ENCODE peak calls at places on chromosomes 3 and 15, in six cellular contexts. One of them, this sample, is unnamed.

GRCh38 chr3:111936191-111936841 is 42.5 kb upstream of the ABHD10 start:
- DNase-seq in GM12878: no peak
- DNase-seq in GM12891: no peak
- DNase-seq in HepG2: no peak
- DNase-seq in K562: no peak
- DNase-seq in H1: no peak
- DNase-seq in this sample: no peak

GRCh38 chr15:38300395-38300794 is 47.8 kb downstream of the SPRED1 start:
- DNase-seq in HepG2: no peak
- DNase-seq in H1: no peak
- DNase-seq in GM12891: no peak
- DNase-seq in GM12878: no peak
- DNase-seq in K562: no peak
- DNase-seq in this sample: no peak

GRCh38 chr3:52144034-52144795 is 10.0 kb downstream of the POC1A start:
- DNase-seq in GM12891: peak
- DNase-seq in H1: peak
- DNase-seq in K562: peak
- DNase-seq in HepG2: peak
- DNase-seq in GM12878: no peak
- DNase-seq in this sample: peak

GRCh38 chr15:42854576-42854975 is 66.0 kb downstream of the TTBK2 start:
- DNase-seq in H1: no peak
- DNase-seq in GM12878: no peak
- DNase-seq in K562: no peak
- DNase-seq in GM12891: no peak
- DNase-seq in HepG2: no peak
- DNase-seq in this sample: no peak

GRCh38 chr3:174208161-174208560 is 651.0 kb upstream of the NAALADL2 start:
- DNase-seq in GM12878: no peak
- DNase-seq in H1: no peak
- DNase-seq in K562: no peak
- DNase-seq in GM12891: no peak
- DNase-seq in HepG2: no peak
- DNase-seq in this sample: no peak

GRCh38 chr3:122100591-122101491 is 45.7 kb downstream of the CD86 start:
- DNase-seq in GM12878: no peak
- DNase-seq in H1: no peak
- DNase-seq in HepG2: no peak
- DNase-seq in K562: no peak
- DNase-seq in GM12891: no peak
- DNase-seq in this sample: no peak

GRCh38 chr3:112378989-112379692 is 46.2 kb downstream of the CD200 start:
- DNase-seq in GM12878: no peak
- DNase-seq in GM12891: no peak
- DNase-seq in K562: no peak
- DNase-seq in H1: no peak
- DNase-seq in HepG2: no peak
- DNase-seq in this sample: no peak

GRCh38 chr3:101017048-101017447 is 23.8 kb upstream of the ABI3BP start:
- DNase-seq in H1: no peak
- DNase-seq in HepG2: no peak
- DNase-seq in GM12891: no peak
- DNase-seq in GM12878: no peak
- DNase-seq in K562: no peak
- DNase-seq in this sample: no peak

GRCh38 chr3:179451335-179452165 is at the start of gene GNB4:
- DNase-seq in H1: peak
- DNase-seq in GM12878: no peak
- DNase-seq in K562: peak
- DNase-seq in HepG2: no peak
- DNase-seq in GM12891: peak
- DNase-seq in this sample: peak

GRCh38 chr3:160376681-160377080 is 22.3 kb downstream of the IFT80 start:
- DNase-seq in GM12891: no peak
- DNase-seq in HepG2: no peak
- DNase-seq in GM12878: no peak
- DNase-seq in K562: no peak
- DNase-seq in H1: no peak
- DNase-seq in this sample: no peak

GRCh38 chr3:46930945-46931403 is 45.6 kb downstream of the CCDC12 start:
- DNase-seq in K562: no peak
- DNase-seq in HepG2: no peak
- DNase-seq in GM12891: no peak
- DNase-seq in GM12878: no peak
- DNase-seq in H1: no peak
- DNase-seq in this sample: no peak

GRCh38 chr15:73156431-73157191 is 104.3 kb downstream of the NEO1 start:
- DNase-seq in GM12878: no peak
- DNase-seq in H1: no peak
- DNase-seq in GM12891: no peak
- DNase-seq in K562: no peak
- DNase-seq in HepG2: no peak
- DNase-seq in this sample: no peak

GRCh38 chr3:122635789-122636188 is 44.9 kb upstream of the PARP14 start:
- DNase-seq in K562: no peak
- DNase-seq in HepG2: no peak
- DNase-seq in H1: no peak
- DNase-seq in GM12878: no peak
- DNase-seq in GM12891: no peak
- DNase-seq in this sample: no peak

GRCh38 chr15:77797270-77797669 is 164.6 kb upstream of the LINGO1 start:
- DNase-seq in GM12878: peak
- DNase-seq in HepG2: no peak
- DNase-seq in K562: no peak
- DNase-seq in GM12891: no peak
- DNase-seq in H1: no peak
- DNase-seq in this sample: no peak

GRCh38 chr15:92617197-92618037 is 38.2 kb downstream of the FAM174B start:
- DNase-seq in HepG2: peak
- DNase-seq in K562: peak
- DNase-seq in H1: no peak
- DNase-seq in GM12891: no peak
- DNase-seq in GM12878: no peak
- DNase-seq in this sample: no peak

GRCh38 chr15:29924750-29925149 is 102.5 kb upstream of the TJP1 start:
- DNase-seq in H1: no peak
- DNase-seq in HepG2: peak
- DNase-seq in GM12891: no peak
- DNase-seq in K562: no peak
- DNase-seq in GM12878: no peak
- DNase-seq in this sample: no peak

GRCh38 chr3:153246805-153247204 is 84.8 kb downstream of the RAP2B start:
- DNase-seq in H1: no peak
- DNase-seq in GM12891: no peak
- DNase-seq in K562: no peak
- DNase-seq in HepG2: no peak
- DNase-seq in GM12878: no peak
- DNase-seq in this sample: no peak

GRCh38 chr3:11982341-11982948 is 21.7 kb upstream of the SYN2 start:
- DNase-seq in HepG2: no peak
- DNase-seq in GM12891: no peak
- DNase-seq in H1: no peak
- DNase-seq in K562: peak
- DNase-seq in GM12878: no peak
- DNase-seq in this sample: no peak

GRCh38 chr3:25907081-25907480 is 117.2 kb downstream of the OXSM start:
- DNase-seq in K562: no peak
- DNase-seq in GM12891: no peak
- DNase-seq in GM12878: no peak
- DNase-seq in H1: no peak
- DNase-seq in HepG2: no peak
- DNase-seq in this sample: no peak

GRCh38 chr3:191302451-191302850 is 26.7 kb upstream of the CCDC50 start:
- DNase-seq in K562: no peak
- DNase-seq in GM12878: no peak
- DNase-seq in H1: no peak
- DNase-seq in GM12891: no peak
- DNase-seq in HepG2: no peak
- DNase-seq in this sample: no peak

GRCh38 chr3:118102737-118103136 is 931.9 kb downstream of the IGSF11 start:
- DNase-seq in K562: no peak
- DNase-seq in GM12878: no peak
- DNase-seq in H1: no peak
- DNase-seq in HepG2: no peak
- DNase-seq in GM12891: no peak
- DNase-seq in this sample: no peak

GRCh38 chr3:57227204-57227929 is at the start of gene APPL1:
- DNase-seq in GM12878: peak
- DNase-seq in K562: peak
- DNase-seq in HepG2: peak
- DNase-seq in H1: peak
- DNase-seq in GM12891: peak
- DNase-seq in this sample: peak

GRCh38 chr15:60523056-60523455 is 44.1 kb upstream of the ICE2 start:
- DNase-seq in H1: no peak
- DNase-seq in K562: no peak
- DNase-seq in GM12878: no peak
- DNase-seq in HepG2: no peak
- DNase-seq in GM12891: no peak
- DNase-seq in this sample: no peak

GRCh38 chr15:64686130-64686735 is 89.2 kb downstream of the RBPMS2 start:
- DNase-seq in GM12878: no peak
- DNase-seq in K562: peak
- DNase-seq in H1: no peak
- DNase-seq in GM12891: no peak
- DNase-seq in HepG2: peak
- DNase-seq in this sample: no peak

GRCh38 chr15:42155546-42156265 is 730 bp downstream of the PLA2G4F start:
- DNase-seq in H1: no peak
- DNase-seq in GM12878: no peak
- DNase-seq in HepG2: no peak
- DNase-seq in GM12891: no peak
- DNase-seq in K562: no peak
- DNase-seq in this sample: no peak

GRCh38 chr3:24299801-24300626 is 194.6 kb downstream of the THRB start:
- DNase-seq in K562: peak
- DNase-seq in GM12891: no peak
- DNase-seq in H1: no peak
- DNase-seq in GM12878: no peak
- DNase-seq in HepG2: no peak
- DNase-seq in this sample: no peak
- TF ChIP-seq TAF1 in K562: no peak
- TF ChIP-seq TAF1 in GM12891: no peak
- TF ChIP-seq TAF1 in H1: no peak
- TF ChIP-seq TAF1 in GM12878: no peak
- TF ChIP-seq TAF1 in HepG2: no peak
- TF ChIP-seq TAF1 in this sample: no peak

GRCh38 chr3:36909181-36909580 is 35.7 kb downstream of the TRANK1 start:
- DNase-seq in GM12878: no peak
- DNase-seq in K562: no peak
- DNase-seq in H1: no peak
- DNase-seq in HepG2: no peak
- DNase-seq in GM12891: no peak
- DNase-seq in this sample: no peak

GRCh38 chr3:36909666-36910065 is 35.2 kb downstream of the TRANK1 start:
- DNase-seq in GM12891: no peak
- DNase-seq in H1: no peak
- DNase-seq in GM12878: no peak
- DNase-seq in HepG2: no peak
- DNase-seq in K562: no peak
- DNase-seq in this sample: no peak

GRCh38 chr3:36908647-36909180 is 36.1 kb downstream of the TRANK1 start:
- DNase-seq in GM12878: no peak
- DNase-seq in HepG2: no peak
- DNase-seq in GM12891: no peak
- DNase-seq in H1: no peak
- DNase-seq in K562: no peak
- DNase-seq in this sample: no peak

GRCh38 chr3:36906504-36907149 is 38.2 kb downstream of the TRANK1 start:
- DNase-seq in GM12878: no peak
- DNase-seq in H1: no peak
- DNase-seq in HepG2: no peak
- DNase-seq in K562: no peak
- DNase-seq in GM12891: no peak
- DNase-seq in this sample: no peak

DNA sequence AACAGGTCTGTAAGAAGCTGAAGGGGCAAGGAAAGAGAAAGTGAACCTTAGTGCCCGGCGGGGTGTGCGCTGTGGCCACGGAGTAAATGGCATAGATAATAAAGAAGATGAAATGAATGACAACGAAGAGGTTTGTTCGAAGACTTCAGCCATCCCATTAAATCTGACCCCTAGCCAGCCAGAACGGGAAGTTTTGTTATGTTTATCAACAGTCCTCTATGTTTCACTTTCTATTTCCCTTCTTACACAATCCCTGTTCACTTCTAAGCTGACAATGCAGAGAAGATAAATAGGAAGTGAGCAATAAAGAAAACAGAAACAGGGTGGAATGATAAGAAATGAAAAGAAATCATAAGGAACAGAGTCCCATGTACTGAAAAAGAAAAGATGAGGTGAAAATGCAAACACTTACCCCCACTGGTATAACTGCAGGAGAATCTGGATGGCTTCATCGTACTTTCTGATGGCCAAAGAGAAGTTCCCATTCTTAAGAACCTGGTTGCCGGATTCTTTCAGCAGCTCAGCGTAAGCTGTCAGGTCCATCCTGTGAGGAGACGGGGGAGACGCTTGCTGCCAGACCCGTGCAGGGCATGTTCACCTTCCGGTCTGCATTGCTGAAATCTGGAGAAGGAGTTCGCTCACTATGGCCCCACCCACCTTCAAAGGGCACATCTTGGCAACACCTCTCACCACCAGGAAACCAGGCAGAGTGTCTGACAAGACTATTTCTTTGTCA is 36.8 kb downstream of the TRANK1 start:
- DNase-seq in GM12878: peak
- DNase-seq in GM12891: no peak
- DNase-seq in K562: peak
- DNase-seq in H1: no peak
- DNase-seq in HepG2: peak
- DNase-seq in this sample: no peak
- TF ChIP-seq POLR2A in GM12878: peak
- TF ChIP-seq POLR2A in GM12891: no peak
- TF ChIP-seq POLR2A in K562: no peak
- TF ChIP-seq POLR2A in H1: no peak
- TF ChIP-seq POLR2A in HepG2: no peak
- TF ChIP-seq POLR2A in this sample: no peak

DNA sequence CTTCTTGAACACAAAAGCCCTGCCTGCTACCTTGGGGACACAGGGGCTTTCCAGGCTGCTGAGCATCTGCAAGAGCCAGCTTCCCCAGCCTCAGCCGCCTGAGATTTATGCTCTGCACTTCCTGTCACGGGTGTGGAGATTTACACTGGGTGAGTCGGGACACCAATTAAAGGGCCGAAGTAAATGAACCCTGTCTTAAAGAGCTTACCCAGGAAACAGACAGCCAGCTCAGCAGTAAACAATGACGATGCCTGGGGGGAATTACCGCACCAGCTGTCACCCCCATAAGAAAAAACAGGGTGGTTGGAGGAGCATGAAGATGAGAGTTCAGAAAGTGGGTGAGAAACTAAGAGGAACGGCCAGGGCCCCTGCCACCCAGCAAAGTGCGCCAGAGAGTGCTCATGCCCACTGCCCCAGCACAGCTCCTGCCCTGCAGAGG is 37.5 kb upstream of the IQSEC1 start:
- DNase-seq in K562: no peak
- DNase-seq in HepG2: no peak
- DNase-seq in GM12891: peak
- DNase-seq in H1: no peak
- DNase-seq in GM12878: peak
- DNase-seq in this sample: no peak
- TF ChIP-seq TAF1 in K562: no peak
- TF ChIP-seq TAF1 in HepG2: no peak
- TF ChIP-seq TAF1 in GM12891: no peak
- TF ChIP-seq TAF1 in H1: no peak
- TF ChIP-seq TAF1 in GM12878: no peak
- TF ChIP-seq TAF1 in this sample: no peak

GRCh38 chr3:183253961-183254815 is 1.1 kb downstream of the B3GNT5 start:
- DNase-seq in H1: peak
- DNase-seq in K562: peak
- DNase-seq in GM12878: no peak
- DNase-seq in HepG2: no peak
- DNase-seq in GM12891: peak
- DNase-seq in this sample: peak
- TF ChIP-seq POLR2A in H1: no peak
- TF ChIP-seq POLR2A in K562: no peak
- TF ChIP-seq POLR2A in GM12878: no peak
- TF ChIP-seq POLR2A in HepG2: no peak
- TF ChIP-seq POLR2A in GM12891: no peak
- TF ChIP-seq POLR2A in this sample: no peak

This sample was measured in GM12892.